ENCODE peak calls at places on chromosomes 3 and 15, in four cellular contexts. One of them, this sample, is unnamed.
A peak's percentile ranks its signal among the peaks of the same experiment; 100 is the strongest.

GRCh38 chr15:81336568-81336967 is 12.6 kb upstream of the STARD5 start:
- DNase-seq in K562: no peak
- DNase-seq in GM12878: no peak
- DNase-seq in HL-60: no peak
- DNase-seq in this sample: no peak

GRCh38 chr15:60682615-60683014 is 203.7 kb upstream of the ICE2 start:
- DNase-seq in GM12878: no peak
- DNase-seq in K562: no peak
- DNase-seq in HL-60: no peak
- DNase-seq in this sample: no peak

GRCh38 chr3:7875858-7876442 is 625.7 kb upstream of the LMCD1 start:
- DNase-seq in GM12878: no peak
- DNase-seq in K562: no peak
- DNase-seq in HL-60: no peak
- DNase-seq in this sample: no peak

GRCh38 chr3:15081960-15082664 is 16.8 kb downstream of the RBSN start:
- DNase-seq in HL-60: peak; percentile 61
- DNase-seq in K562: no peak
- DNase-seq in GM12878: no peak
- DNase-seq in this sample: no peak

GRCh38 chr3:146682176-146682575 is 77.0 kb upstream of the PLSCR5 start:
- DNase-seq in HL-60: no peak
- DNase-seq in K562: no peak
- DNase-seq in GM12878: no peak
- DNase-seq in this sample: no peak

GRCh38 chr3:195020921-195021320 is 250.0 kb downstream of the XXYLT1 start:
- DNase-seq in K562: no peak
- DNase-seq in HL-60: no peak
- DNase-seq in GM12878: no peak
- DNase-seq in this sample: no peak

GRCh38 chr3:80190051-80190450 is 422.3 kb upstream of the ROBO1 start:
- DNase-seq in K562: no peak
- DNase-seq in HL-60: no peak
- DNase-seq in GM12878: no peak
- DNase-seq in this sample: no peak

GRCh38 chr3:88034463-88034862 is 24.3 kb downstream of the CGGBP1 start:
- DNase-seq in GM12878: no peak
- DNase-seq in K562: peak; percentile 10
- DNase-seq in HL-60: no peak
- DNase-seq in this sample: no peak

GRCh38 chr15:44034933-44035624 is 160.0 kb downstream of the FRMD5 start:
- DNase-seq in HL-60: no peak
- DNase-seq in K562: no peak
- DNase-seq in GM12878: no peak
- DNase-seq in this sample: no peak

GRCh38 chr3:172607305-172608121 is 84.3 kb upstream of the TNFSF10 start:
- DNase-seq in GM12878: no peak
- DNase-seq in K562: no peak
- DNase-seq in HL-60: no peak
- DNase-seq in this sample: no peak

GRCh38 chr15:40770147-40770721 is 454 bp downstream of the C15orf62 start:
- DNase-seq in GM12878: no peak
- DNase-seq in K562: no peak
- DNase-seq in HL-60: no peak
- DNase-seq in this sample: peak; percentile 64

GRCh38 chr3:196215493-196215892 is 841 bp upstream of the SLC51A start:
- DNase-seq in HL-60: no peak
- DNase-seq in K562: no peak
- DNase-seq in GM12878: no peak
- DNase-seq in this sample: no peak

GRCh38 chr3:77081240-77081661 is 41.4 kb downstream of the ROBO2 start:
- DNase-seq in HL-60: no peak
- DNase-seq in GM12878: no peak
- DNase-seq in K562: no peak
- DNase-seq in this sample: no peak

GRCh38 chr3:104987859-104988258 is 378.9 kb upstream of the ALCAM start:
- DNase-seq in K562: no peak
- DNase-seq in GM12878: no peak
- DNase-seq in HL-60: no peak
- DNase-seq in this sample: no peak

GRCh38 chr3:61080737-61081445 is 170.4 kb downstream of the FHIT start:
- DNase-seq in GM12878: no peak
- DNase-seq in HL-60: no peak
- DNase-seq in K562: no peak
- DNase-seq in this sample: no peak

GRCh38 chr3:8987673-8988655 is 24.7 kb upstream of the RAD18 start:
- DNase-seq in K562: peak; percentile 82
- DNase-seq in HL-60: peak; percentile 27
- DNase-seq in GM12878: no peak
- DNase-seq in this sample: peak; percentile 83

GRCh38 chr3:172148269-172148668 is 108.9 kb downstream of the FNDC3B start:
- DNase-seq in HL-60: no peak
- DNase-seq in GM12878: no peak
- DNase-seq in K562: no peak
- DNase-seq in this sample: no peak

GRCh38 chr3:98962189-98962930 is 60.9 kb upstream of the DCBLD2 start:
- DNase-seq in HL-60: no peak
- DNase-seq in K562: no peak
- DNase-seq in GM12878: no peak
- DNase-seq in this sample: no peak

GRCh38 chr15:48285329-48286214 is 45.7 kb upstream of the DUT start:
- DNase-seq in K562: peak; percentile 55
- DNase-seq in GM12878: peak; percentile 38
- DNase-seq in HL-60: peak; percentile 24
- DNase-seq in this sample: peak; percentile 23

GRCh38 chr3:150022406-150023238 is 51.9 kb upstream of the PFN2 start:
- DNase-seq in GM12878: peak; percentile 23
- DNase-seq in HL-60: no peak
- DNase-seq in K562: no peak
- DNase-seq in this sample: no peak

GRCh38 chr3:188900421-188900941 is 271.3 kb upstream of the TPRG1 start:
- DNase-seq in HL-60: no peak
- DNase-seq in K562: no peak
- DNase-seq in GM12878: no peak
- DNase-seq in this sample: no peak

GRCh38 chr3:98779936-98780335 is 16.8 kb downstream of the ST3GAL6 start:
- DNase-seq in GM12878: no peak
- DNase-seq in K562: no peak
- DNase-seq in HL-60: no peak
- DNase-seq in this sample: no peak

GRCh38 chr3:172201990-172202318 is 162.6 kb downstream of the FNDC3B start:
- DNase-seq in HL-60: no peak
- DNase-seq in GM12878: no peak
- DNase-seq in K562: no peak
- DNase-seq in this sample: no peak

GRCh38 chr3:39907981-39908380 is 98.6 kb downstream of the MYRIP start:
- DNase-seq in GM12878: no peak
- DNase-seq in K562: no peak
- DNase-seq in HL-60: no peak
- DNase-seq in this sample: no peak

GRCh38 chr3:189941679-189942078 is 179.0 kb downstream of the P3H2 start:
- DNase-seq in HL-60: no peak
- DNase-seq in K562: no peak
- DNase-seq in GM12878: no peak
- DNase-seq in this sample: no peak

GRCh38 chr3:182248349-182248880 is 536.7 kb downstream of the SOX2 start:
- DNase-seq in K562: peak; percentile 36
- DNase-seq in HL-60: no peak
- DNase-seq in GM12878: no peak
- DNase-seq in this sample: no peak

GRCh38 chr15:68658151-68658550 is 79.4 kb downstream of the CORO2B start:
- DNase-seq in GM12878: no peak
- DNase-seq in HL-60: no peak
- DNase-seq in K562: no peak
- DNase-seq in this sample: no peak

GRCh38 chr3:120559228-120560061 is 36.7 kb upstream of the NDUFB4 start:
- DNase-seq in K562: no peak
- DNase-seq in HL-60: peak; percentile 53
- DNase-seq in GM12878: no peak
- DNase-seq in this sample: no peak

GRCh38 chr3:38658886-38659285 is 9.4 kb upstream of the SCN5A start:
- DNase-seq in HL-60: no peak
- DNase-seq in K562: no peak
- DNase-seq in GM12878: no peak
- DNase-seq in this sample: no peak
- TF ChIP-seq SPI1 in HL-60: no peak
- TF ChIP-seq SPI1 in K562: no peak
- TF ChIP-seq SPI1 in GM12878: no peak
- TF ChIP-seq SPI1 in this sample: no peak

DNA sequence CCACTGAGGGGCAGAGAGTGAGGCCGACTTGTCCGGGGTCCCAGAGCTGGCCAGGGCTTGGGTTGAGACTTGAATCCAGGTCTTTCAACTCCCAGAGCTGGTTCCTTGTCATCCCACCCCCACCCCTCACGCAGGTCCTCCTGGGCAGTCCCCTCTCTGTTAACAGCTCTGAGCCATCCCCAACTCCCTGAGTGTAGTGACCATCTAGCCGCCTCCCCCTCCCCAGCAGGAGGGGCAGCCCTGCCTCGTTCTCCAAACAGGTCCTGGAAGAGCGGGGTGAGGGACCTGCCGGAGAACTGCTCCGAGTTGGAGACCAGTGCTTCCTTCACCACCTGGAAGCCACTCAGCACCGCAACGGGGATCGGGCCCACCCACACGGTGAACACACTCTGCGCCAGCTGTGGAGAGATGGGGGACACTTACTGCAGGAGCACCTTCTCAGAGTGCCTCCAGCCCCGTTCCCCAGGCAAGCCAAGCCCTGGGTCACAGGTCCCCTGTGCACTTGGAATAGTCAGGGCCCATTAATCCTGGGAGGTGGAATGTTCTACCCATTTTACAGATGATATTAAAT is 24.4 kb upstream of the PARL start:
- DNase-seq in GM12878: no peak
- DNase-seq in K562: no peak
- DNase-seq in HL-60: no peak
- DNase-seq in this sample: no peak
- TF ChIP-seq SPI1 in GM12878: no peak
- TF ChIP-seq SPI1 in K562: no peak
- TF ChIP-seq SPI1 in HL-60: no peak
- TF ChIP-seq SPI1 in this sample: no peak

GRCh38 chr3:192818126-192818525 is 90.8 kb upstream of the FGF12 start:
- DNase-seq in HL-60: no peak
- DNase-seq in GM12878: no peak
- DNase-seq in K562: no peak
- DNase-seq in this sample: no peak

GRCh38 chr3:192819001-192819569 is 91.7 kb upstream of the FGF12 start:
- DNase-seq in K562: no peak
- DNase-seq in HL-60: no peak
- DNase-seq in GM12878: peak; percentile 59
- DNase-seq in this sample: no peak

GRCh38 chr3:192816274-192816853 is 89.0 kb upstream of the FGF12 start:
- DNase-seq in GM12878: no peak
- DNase-seq in HL-60: no peak
- DNase-seq in K562: peak; percentile 21
- DNase-seq in this sample: no peak

GRCh38 chr3:192817506-192817905 is 90.2 kb upstream of the FGF12 start:
- DNase-seq in GM12878: no peak
- DNase-seq in HL-60: no peak
- DNase-seq in K562: no peak
- DNase-seq in this sample: no peak

DNA sequence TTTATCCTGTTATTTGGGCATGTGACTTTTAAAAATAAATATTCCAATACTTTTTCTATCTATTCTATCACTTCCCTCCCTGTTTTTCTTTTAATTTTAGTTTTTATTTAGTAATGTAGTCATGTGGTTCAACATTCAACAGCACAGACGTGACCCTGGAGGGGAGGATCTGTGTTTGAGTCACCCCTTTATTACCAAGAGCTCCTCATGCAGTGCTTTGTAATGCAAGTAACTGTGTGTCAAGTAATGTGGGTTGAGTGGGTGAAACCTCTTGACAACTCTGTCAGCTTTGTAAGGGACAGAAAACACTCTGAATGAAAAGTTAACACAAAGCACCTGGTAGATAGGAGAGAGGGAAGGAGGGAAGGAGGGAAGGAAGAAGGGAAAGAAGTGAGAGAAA is 89.7 kb upstream of the FGF12 start:
- DNase-seq in HL-60: no peak
- DNase-seq in GM12878: no peak
- DNase-seq in K562: no peak
- DNase-seq in this sample: no peak
- TF ChIP-seq SPI1 in HL-60: no peak
- TF ChIP-seq SPI1 in GM12878: no peak
- TF ChIP-seq SPI1 in K562: no peak
- TF ChIP-seq SPI1 in this sample: no peak

GRCh38 chr15:50119063-50119700 is at the start of gene ATP8B4:
- DNase-seq in GM12878: no peak
- DNase-seq in K562: no peak
- DNase-seq in HL-60: no peak
- DNase-seq in this sample: no peak
- TF ChIP-seq SPI1 in GM12878: no peak
- TF ChIP-seq SPI1 in K562: no peak
- TF ChIP-seq SPI1 in HL-60: peak; percentile 22
- TF ChIP-seq SPI1 in this sample: no peak

GRCh38 chr3:141050576-141050912 is 603 bp upstream of the SPSB4 start:
- DNase-seq in GM12878: no peak
- DNase-seq in HL-60: no peak
- DNase-seq in K562: no peak
- DNase-seq in this sample: no peak
- TF ChIP-seq SPI1 in GM12878: no peak
- TF ChIP-seq SPI1 in HL-60: no peak
- TF ChIP-seq SPI1 in K562: no peak
- TF ChIP-seq SPI1 in this sample: no peak

DNA sequence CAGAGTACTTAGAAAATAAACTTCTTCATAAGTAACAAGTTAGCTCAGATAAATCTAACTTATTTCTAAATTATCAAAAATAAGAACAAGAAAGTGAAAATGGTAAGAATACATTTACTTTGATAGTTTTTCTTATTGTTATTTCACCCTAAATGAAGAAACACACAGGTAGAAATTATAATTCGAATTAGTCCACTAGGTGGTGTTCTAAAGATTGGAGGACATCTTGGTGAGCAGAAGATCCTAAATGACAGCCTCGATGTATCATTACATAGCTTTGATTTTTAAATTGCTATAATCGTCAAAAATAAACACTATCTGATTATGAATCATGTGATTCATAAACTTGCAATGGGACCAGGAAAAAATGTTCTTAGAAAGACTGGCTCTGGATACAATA is 280.8 kb upstream of the UBE2E2 start:
- DNase-seq in K562: no peak
- DNase-seq in GM12878: no peak
- DNase-seq in HL-60: no peak
- DNase-seq in this sample: no peak
- TF ChIP-seq SPI1 in K562: no peak
- TF ChIP-seq SPI1 in GM12878: no peak
- TF ChIP-seq SPI1 in HL-60: no peak
- TF ChIP-seq SPI1 in this sample: no peak

GRCh38 chr3:144229237-144229830 is 257.7 kb downstream of the DIPK2A start:
- DNase-seq in K562: no peak
- DNase-seq in HL-60: no peak
- DNase-seq in GM12878: no peak
- DNase-seq in this sample: no peak
- TF ChIP-seq SPI1 in K562: no peak
- TF ChIP-seq SPI1 in HL-60: no peak
- TF ChIP-seq SPI1 in GM12878: no peak
- TF ChIP-seq SPI1 in this sample: no peak